ENCODE peak calls at places on chromosomes 11 and 22, in ten cellular contexts. P, K, U, R, F, Q, C, W, S and O are unnamed samples.
A peak's percentile ranks its signal among the peaks of the same experiment; 100 is the strongest.

GRCh38 chr22:29147241-29147919 is 58.3 kb upstream of the EMID1 start:
- DNase-seq in P (no peak), K (no peak), U (no peak), R (no peak), F (no peak), Q (no peak), C (no peak), W (no peak), S (no peak), O (no peak)

GRCh38 chr22:39115976-39116621 is 19.1 kb downstream of the APOBEC3H start:
- DNase-seq in P (no peak), K (no peak), U (peak; percentile 66), R (no peak), F (no peak), Q (no peak), C (no peak), W (no peak), S (no peak), O (no peak)

GRCh38 chr11:114307524-114308203 is 11.5 kb downstream of the NNMT start:
- DNase-seq in P (peak; percentile 85), K (no peak), U (no peak), R (peak; percentile 16), F (no peak), Q (peak; percentile 25), C (peak; percentile 63), W (peak; percentile 45), S (no peak), O (no peak)

GRCh38 chr11:99693941-99694492 is 673.3 kb downstream of the CNTN5 start:
- DNase-seq in P (no peak), K (no peak), U (no peak), R (no peak), F (no peak), Q (no peak), C (no peak), W (no peak), S (no peak), O (peak; percentile 68)

GRCh38 chr11:67247946-67248550 is 18.2 kb upstream of the GRK2 start:
- DNase-seq in P (no peak), K (no peak), U (no peak), R (no peak), F (no peak), Q (no peak), C (no peak), W (no peak), S (no peak), O (no peak)

GRCh38 chr22:25365491-25366261 is 146.2 kb downstream of the CRYBB2 start:
- DNase-seq in P (no peak), K (no peak), U (no peak), R (no peak), F (no peak), Q (peak; percentile 44), C (no peak), W (peak; percentile 42), S (no peak), O (no peak)

GRCh38 chr22:27154717-27155116 is 497.3 kb downstream of the MIAT start:
- DNase-seq in P (no peak), K (no peak), U (no peak), R (no peak), F (no peak), Q (peak; percentile 19), C (no peak), W (no peak), S (peak; percentile 2), O (no peak)

GRCh38 chr11:60950933-60951610 is 904 bp downstream of the SLC15A3 start:
- DNase-seq in P (no peak), K (no peak), U (no peak), R (no peak), F (no peak), Q (peak; percentile 52), C (no peak), W (peak; percentile 48), S (no peak), O (no peak)

GRCh38 chr11:120625565-120625964 is 114.0 kb downstream of the GRIK4 start:
- DNase-seq in P (no peak), K (no peak), U (no peak), R (no peak), F (no peak), Q (no peak), C (no peak), W (no peak), S (no peak), O (no peak)

GRCh38 chr22:46473021-46473779 is 64.2 kb downstream of the CELSR1 start:
- DNase-seq in P (no peak), K (no peak), U (no peak), R (no peak), F (no peak), Q (no peak), C (no peak), W (no peak), S (no peak), O (no peak)

GRCh38 chr11:87451400-87451799 is 413.7 kb downstream of the TMEM135 start:
- DNase-seq in P (no peak), K (no peak), U (no peak), R (no peak), F (no peak), Q (no peak), C (no peak), W (no peak), S (no peak), O (no peak)

GRCh38 chr11:124717786-124718634 is 21.7 kb upstream of the NRGN start:
- DNase-seq in P (no peak), K (no peak), U (peak; percentile 44), R (peak; percentile 24), F (no peak), Q (peak; percentile 71), C (no peak), W (peak; percentile 56), S (no peak), O (no peak)

GRCh38 chr11:115503083-115503885 is 931 bp downstream of the CADM1 start:
- DNase-seq in P (no peak), K (peak; percentile 46), U (peak; percentile 26), R (no peak), F (peak; percentile 84), Q (peak; percentile 74), C (no peak), W (peak; percentile 61), S (no peak), O (no peak)

GRCh38 chr11:3165152-3165705 is at the start of gene OSBPL5:
- DNase-seq in P (peak; percentile 36), K (peak; percentile 30), U (peak; percentile 35), R (peak; percentile 7), F (peak; percentile 45), Q (peak; percentile 85), C (no peak), W (peak; percentile 87), S (peak; percentile 51), O (no peak)

GRCh38 chr11:6647282-6647679 is 8.3 kb downstream of the DCHS1 start:
- DNase-seq in P (no peak), K (no peak), U (no peak), R (no peak), F (no peak), Q (peak; percentile 51), C (no peak), W (peak; percentile 64), S (no peak), O (no peak)

GRCh38 chr11:31779268-31779879 is 31.7 kb downstream of the PAX6 start:
- DNase-seq in P (no peak), K (peak; percentile 71), U (no peak), R (no peak), F (no peak), Q (no peak), C (no peak), W (no peak), S (no peak), O (peak; percentile 4)

GRCh38 chr11:65314501-65315203 is at the start of gene CDC42EP2:
- DNase-seq in P (peak; percentile 65), K (no peak), U (peak; percentile 46), R (peak; percentile 44), F (peak; percentile 85), Q (peak; percentile 93), C (no peak), W (peak; percentile 91), S (peak; percentile 47), O (no peak)

GRCh38 chr11:94776351-94777321 is 8.5 kb downstream of the AMOTL1 start:
- DNase-seq in P (no peak), K (no peak), U (no peak), R (no peak), F (no peak), Q (peak; percentile 21), C (no peak), W (no peak), S (no peak), O (no peak)

GRCh38 chr11:31408205-31408604 is 38.5 kb downstream of the DNAJC24 start:
- DNase-seq in P (no peak), K (no peak), U (no peak), R (no peak), F (no peak), Q (no peak), C (no peak), W (no peak), S (no peak), O (no peak)

GRCh38 chr22:42468841-42469240 is 36.6 kb upstream of the NFAM1 start:
- DNase-seq in P (no peak), K (no peak), U (no peak), R (no peak), F (no peak), Q (no peak), C (no peak), W (no peak), S (no peak), O (no peak)

GRCh38 chr11:105244157-105244820 is 104.7 kb upstream of the CARD18 start:
- DNase-seq in P (peak; percentile 86), K (no peak), U (no peak), R (peak; percentile 61), F (no peak), Q (no peak), C (peak; percentile 89), W (no peak), S (no peak), O (peak; percentile 65)

GRCh38 chr11:20599424-20600346 is at the start of gene SLC6A5:
- DNase-seq in P (no peak), K (no peak), U (no peak), R (peak; percentile 9), F (no peak), Q (peak; percentile 47), C (peak; percentile 22), W (peak; percentile 32), S (peak; percentile 32), O (peak; percentile 3)

GRCh38 chr22:45284705-45285305 is at the start of gene UPK3A:
- DNase-seq in P (no peak), K (no peak), U (peak; percentile 23), R (no peak), F (no peak), Q (peak; percentile 76), C (no peak), W (peak; percentile 80), S (no peak), O (no peak)

GRCh38 chr22:23058063-23058462 is 12.3 kb upstream of the GNAZ start:
- DNase-seq in P (no peak), K (no peak), U (no peak), R (no peak), F (no peak), Q (no peak), C (no peak), W (no peak), S (no peak), O (no peak)

GRCh38 chr11:75023446-75024067 is 34.8 kb downstream of the NEU3 start:
- DNase-seq in P (no peak), K (no peak), U (no peak), R (no peak), F (no peak), Q (no peak), C (no peak), W (no peak), S (no peak), O (no peak)

GRCh38 chr11:2316169-2316962 is 14.6 kb downstream of the TSPAN32 start:
- DNase-seq in P (no peak), K (no peak), U (no peak), R (no peak), F (no peak), Q (no peak), C (no peak), W (no peak), S (no peak), O (no peak)

GRCh38 chr22:26734339-26735018 is 77.1 kb downstream of the MIAT start:
- DNase-seq in P (no peak), K (no peak), U (no peak), R (no peak), F (no peak), Q (no peak), C (no peak), W (no peak), S (no peak), O (no peak)